ENCODE peak calls at places on chromosomes 4 and X, in five cellular contexts. E, Q, G, Z and V are unnamed samples.

GRCh38 chrX:49155900-49156837 is 6.4 kb upstream of the MAGIX start:
- DNase-seq in Q (peak; percentile 91), Z (peak; percentile 91), G (peak; percentile 60), E (peak; percentile 89), V (peak; percentile 87)

GRCh38 chr4:30380404-30380998 is 339.7 kb upstream of the PCDH7 start:
- DNase-seq in Q (no peak), G (no peak), Z (no peak), E (peak; percentile 81), V (peak; percentile 4)

GRCh38 chrX:154383359-154384283 is 4.5 kb downstream of the EMD start:
- DNase-seq in Q (no peak), G (no peak), E (no peak), Z (no peak), V (no peak)

GRCh38 chr4:26984896-26985295 is 124.3 kb downstream of the STIM2 start:
- DNase-seq in Z (no peak), Q (no peak), E (no peak), G (no peak), V (no peak)

GRCh38 chr4:142696334-142697122 is 149.6 kb downstream of the INPP4B start:
- DNase-seq in G (no peak), E (no peak), Q (no peak), Z (no peak), V (no peak)

GRCh38 chr4:579543-580175 is 3.6 kb upstream of the TMEM271 start:
- DNase-seq in G (no peak), E (no peak), Z (no peak), Q (no peak), V (no peak)

GRCh38 chr4:6419452-6420028 is 52.9 kb downstream of the PPP2R2C start:
- DNase-seq in Q (no peak), E (no peak), G (no peak), Z (no peak), V (no peak)

GRCh38 chr4:169627307-169627706 is 6.9 kb downstream of the CLCN3 start:
- DNase-seq in G (no peak), Q (no peak), E (no peak), Z (no peak), V (no peak)

GRCh38 chr4:17066972-17067371 is 168.5 kb upstream of the LDB2 start:
- DNase-seq in G (no peak), E (peak; percentile 87), Q (no peak), Z (no peak), V (no peak)

GRCh38 chr4:26296514-26296913 is 24.3 kb upstream of the RBPJ start:
- DNase-seq in G (no peak), Z (no peak), E (no peak), Q (no peak), V (no peak)

GRCh38 chrX:140664939-140665338 is 44.6 kb upstream of the LINC00632 start:
- DNase-seq in Z (no peak), Q (no peak), E (peak; percentile 36), G (no peak), V (no peak)

GRCh38 chrX:39650883-39651282 is 446.9 kb downstream of the BCOR start:
- DNase-seq in Z (no peak), G (no peak), Q (no peak), E (no peak), V (no peak)

GRCh38 chrX:39653656-39654055 is 444.1 kb downstream of the BCOR start:
- DNase-seq in Z (no peak), E (no peak), G (no peak), Q (no peak), V (no peak)

GRCh38 chrX:39654183-39654925 is 443.4 kb downstream of the BCOR start:
- DNase-seq in E (no peak), G (no peak), Z (no peak), Q (no peak), V (no peak)

GRCh38 chrX:39654952-39655351 is 442.8 kb downstream of the BCOR start:
- DNase-seq in Q (no peak), E (no peak), G (no peak), Z (no peak), V (no peak)

GRCh38 chrX:39652336-39652735 is 445.4 kb downstream of the BCOR start:
- DNase-seq in Q (no peak), E (peak; percentile 24), Z (no peak), G (no peak), V (peak; percentile 18)
- TF ChIP-seq CTCF in Q (peak; percentile 63), E (peak; percentile 46), Z (peak; percentile 47), G (peak; percentile 15), V (peak; percentile 24)

GRCh38 chrX:64097891-64098290 is 107.6 kb downstream of the AMER1 start:
- DNase-seq in Z (no peak), E (no peak), G (no peak), Q (no peak), V (no peak)

GRCh38 chrX:64093761-64094160 is 111.7 kb downstream of the AMER1 start:
- DNase-seq in E (peak; percentile 19), Q (no peak), Z (no peak), G (no peak), V (no peak)
- TF ChIP-seq CTCF in E (peak; percentile 50), Q (peak; percentile 54), Z (no peak), G (peak; percentile 47), V (no peak)

GRCh38 chr4:22514431-22514830 is 1.4 kb downstream of the ADGRA3 start:
- DNase-seq in Q (no peak), G (no peak), E (peak; percentile 4), Z (no peak), V (no peak)

GRCh38 chr4:22515888-22516541 is at the start of gene ADGRA3:
- DNase-seq in G (peak; percentile 75), Z (peak; percentile 77), E (peak; percentile 79), Q (peak; percentile 79), V (peak; percentile 73)

GRCh38 chr4:22512306-22512705 is 3.6 kb downstream of the ADGRA3 start:
- DNase-seq in G (no peak), Z (no peak), Q (no peak), E (no peak), V (no peak)

GRCh38 chr4:22514001-22514400 is 1.9 kb downstream of the ADGRA3 start:
- DNase-seq in E (peak; percentile 19), Q (no peak), G (no peak), Z (no peak), V (no peak)

DNA sequence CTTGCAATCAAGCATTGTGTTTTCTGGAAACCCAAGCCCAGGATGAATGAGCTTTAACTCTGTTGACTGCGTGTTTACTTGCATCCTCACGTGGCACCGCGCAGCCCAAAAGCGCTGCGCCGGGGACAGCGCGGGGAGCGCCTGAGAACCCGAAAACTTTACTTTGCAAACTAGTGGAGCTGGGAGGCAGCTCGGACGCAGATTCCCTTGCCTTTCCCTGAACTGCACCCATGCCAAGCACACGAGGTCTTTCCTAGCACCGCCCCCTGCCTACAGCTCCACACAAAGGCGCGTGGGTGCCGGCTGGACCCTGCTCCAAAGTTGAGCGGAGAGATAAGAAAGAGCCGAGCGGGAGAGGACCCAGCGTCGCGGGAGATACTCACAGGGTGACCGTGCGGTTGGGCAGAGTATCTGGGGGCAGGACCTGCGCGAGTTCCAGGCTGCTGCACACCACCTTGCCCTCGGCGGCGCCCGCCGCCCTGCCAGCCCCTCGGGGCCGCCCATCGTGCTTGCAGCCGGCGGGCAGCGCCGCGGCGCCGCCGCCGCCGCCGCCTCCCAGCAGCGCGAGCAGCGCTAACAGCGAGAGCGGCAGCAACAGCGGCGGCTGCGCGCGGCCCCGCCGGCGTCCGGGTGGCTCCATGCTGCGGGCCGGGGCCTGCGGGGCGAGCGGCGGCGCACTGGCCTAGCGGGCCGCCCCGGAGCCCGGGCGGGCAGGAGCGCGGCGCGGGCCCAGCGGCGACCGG is 550 bp downstream of the ADGRA3 start:
- DNase-seq in G (peak; percentile 56), Q (peak; percentile 61), E (peak; percentile 78), Z (peak; percentile 59), V (peak; percentile 70)
- TF ChIP-seq CTCF in G (no peak), Q (no peak), E (peak; percentile 5), Z (no peak), V (no peak)

DNA sequence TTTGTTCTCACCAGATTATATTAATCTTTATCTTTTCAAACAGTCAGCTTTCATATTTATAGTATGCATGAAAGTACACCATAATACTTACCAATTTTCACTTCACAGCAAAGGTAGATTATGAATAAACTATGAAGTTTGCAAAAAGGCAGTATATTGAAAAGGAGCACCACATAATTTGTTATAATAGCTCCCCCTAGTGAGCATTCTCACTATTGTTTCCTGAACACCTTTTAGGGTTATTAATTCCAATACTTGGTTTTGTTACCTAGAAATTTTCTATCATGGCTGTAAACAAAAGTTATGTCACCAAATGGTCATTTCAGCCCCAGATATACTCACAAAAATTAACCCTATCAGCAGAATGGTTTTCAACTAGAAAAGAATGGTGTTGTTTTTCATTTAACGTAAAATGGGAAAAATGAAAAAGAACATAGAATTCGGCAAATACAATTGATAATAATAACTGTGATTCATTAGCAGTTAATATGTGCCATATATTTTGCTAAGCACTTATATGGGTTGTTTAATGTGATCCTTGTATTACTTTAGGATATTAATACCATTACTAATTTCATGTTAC is 30.2 kb upstream of the NKX6-1 start:
- DNase-seq in G (no peak), Q (no peak), Z (no peak), E (peak; percentile 37), V (no peak)
- TF ChIP-seq CTCF in G (peak; percentile 83), Q (peak; percentile 66), Z (peak; percentile 58), E (peak; percentile 51), V (peak; percentile 21)

DNA sequence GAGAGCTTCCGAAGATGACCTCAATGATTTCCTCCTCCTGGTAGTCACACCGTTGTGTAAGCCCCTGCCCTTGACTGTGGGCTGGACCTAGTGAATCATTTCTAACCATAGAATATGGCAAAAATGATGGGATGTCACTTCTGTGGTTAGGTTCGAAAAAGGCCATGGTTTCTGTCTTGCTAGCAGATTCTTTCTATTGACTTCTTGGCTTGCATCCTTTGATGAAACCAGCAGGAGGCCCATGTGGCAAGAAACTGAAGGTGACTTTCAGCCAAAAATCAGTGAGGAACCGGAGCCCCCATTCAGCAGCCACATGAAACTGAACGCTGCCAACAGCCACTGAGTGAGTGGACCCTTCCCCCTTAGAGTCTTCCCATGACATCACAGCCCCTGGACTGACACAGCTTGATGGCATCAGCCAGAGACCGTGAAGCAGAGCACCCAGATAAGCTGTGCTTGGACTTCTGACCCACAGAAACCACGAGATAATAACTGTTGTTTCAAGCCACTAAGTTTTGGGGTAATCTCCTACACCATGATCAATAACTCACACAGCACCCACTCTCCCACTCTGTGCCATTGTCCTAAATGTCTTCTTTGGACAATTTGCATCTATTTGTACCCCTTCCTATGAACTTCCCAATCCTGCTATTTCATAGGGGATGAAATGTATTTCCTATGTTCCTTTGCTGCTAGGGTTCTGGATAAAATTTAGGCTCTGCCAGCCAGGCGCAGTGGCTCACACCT is 148.0 kb upstream of the STX18 start:
- DNase-seq in G (no peak), Q (no peak), E (no peak), Z (no peak), V (no peak)
- TF ChIP-seq CTCF in G (no peak), Q (no peak), E (no peak), Z (no peak), V (no peak)

DNA sequence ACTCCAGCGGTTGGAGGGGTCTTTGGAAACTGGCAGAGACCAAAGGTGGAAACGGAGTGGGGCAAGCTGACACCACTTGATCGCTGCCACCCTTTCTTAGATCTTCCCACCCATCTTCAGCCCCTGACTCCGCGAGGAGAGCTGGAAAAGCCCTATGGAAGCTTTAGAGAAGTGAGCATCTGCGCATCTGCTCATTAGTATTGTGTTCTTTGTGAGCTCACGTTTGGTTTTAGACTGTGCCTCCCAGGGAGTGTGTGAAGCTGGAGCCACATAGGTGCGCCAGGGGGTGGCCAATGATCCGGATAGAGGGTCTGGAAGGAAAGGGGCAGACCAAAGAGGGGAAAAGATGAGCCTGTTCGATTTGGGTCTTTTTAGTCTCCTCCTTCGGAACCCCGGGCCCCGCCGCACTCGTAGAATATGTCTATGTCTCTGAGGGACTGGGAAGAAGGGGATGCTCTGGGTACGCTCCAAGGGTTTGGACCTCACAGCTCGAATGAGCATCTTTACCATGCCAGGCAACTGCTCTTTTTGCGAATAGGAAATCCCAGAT is 564 bp upstream of the DKK2 start:
- DNase-seq in Q (no peak), E (no peak), Z (no peak), G (no peak), V (no peak)
- TF ChIP-seq CTCF in Q (no peak), E (no peak), Z (no peak), G (no peak), V (no peak)